ENCODE peak calls at places on chromosomes 5 and 9, in four cellular contexts. N is A549, G is K562, K is HepG2. O is an unnamed sample.

GRCh38 chr9:137757613-137758029 is 120.0 kb upstream of the CACNA1B start:
- DNase-seq in N (peak; percentile 26), G (no peak), K (no peak), O (no peak)

GRCh38 chr9:79757906-79758669 is 186.3 kb downstream of the TLE4 start:
- DNase-seq in N (peak; percentile 10), G (no peak), K (no peak), O (no peak)

GRCh38 chr9:99114846-99115500 is 10.1 kb downstream of the TGFBR1 start:
- DNase-seq in N (no peak), G (no peak), K (no peak), O (no peak)

GRCh38 chr5:131528682-131529081 is 106.3 kb downstream of the RAPGEF6 start:
- DNase-seq in N (no peak), G (peak; percentile 10), K (no peak), O (no peak)

GRCh38 chr5:145587308-145588071 is 247.7 kb downstream of the PRELID2 start:
- DNase-seq in N (peak; percentile 72), G (no peak), K (peak; percentile 3), O (no peak)

GRCh38 chr9:126223798-126224531 is 102.7 kb upstream of the MVB12B start:
- DNase-seq in N (no peak), G (no peak), K (no peak), O (no peak)

GRCh38 chr5:139636975-139637408 is 11.2 kb upstream of the CXXC5 start:
- DNase-seq in N (no peak), G (no peak), K (no peak), O (no peak)

GRCh38 chr5:1792842-1793266 is 6.8 kb downstream of the MRPL36 start:
- DNase-seq in N (no peak), G (no peak), K (no peak), O (no peak)

GRCh38 chr9:124010665-124011321 is 775 bp upstream of the LHX2 start:
- DNase-seq in N (peak; percentile 52), G (no peak), K (no peak), O (no peak)

GRCh38 chr9:80995759-80996158 is 693.6 kb downstream of the TLE1 start:
- DNase-seq in N (peak; percentile 2), G (no peak), K (no peak), O (no peak)

GRCh38 chr9:91758491-91758981 is 191.5 kb downstream of the ROR2 start:
- DNase-seq in N (peak; percentile 55), G (peak; percentile 76), K (peak; percentile 25), O (peak; percentile 93)

GRCh38 chr9:8863886-8864881 is 1064.6 kb upstream of the DMAC1 start:
- DNase-seq in N (no peak), G (no peak), K (no peak), O (no peak)

GRCh38 chr5:176712546-176713297 is 65.4 kb downstream of the TSPAN17 start:
- DNase-seq in N (no peak), G (no peak), K (no peak), O (no peak)

GRCh38 chr5:134577796-134578577 is 52.5 kb downstream of the JADE2 start:
- DNase-seq in N (peak; percentile 77), G (peak; percentile 80), K (peak; percentile 59), O (peak; percentile 94)

GRCh38 chr5:39485075-39485474 is 60.3 kb upstream of the DAB2 start:
- DNase-seq in N (no peak), G (no peak), K (no peak), O (no peak)

GRCh38 chr9:38318755-38319495 is 73.6 kb upstream of the ALDH1B1 start:
- DNase-seq in N (peak; percentile 10), G (no peak), K (no peak), O (no peak)
- TF ChIP-seq RAD21 in N (no peak), G (no peak), K (no peak), O (no peak)

GRCh38 chr5:6763191-6763590 is 50.0 kb downstream of the TENT4A start:
- DNase-seq in N (no peak), G (no peak), K (no peak), O (no peak)
- TF ChIP-seq JUN in N (no peak), G (no peak), K (no peak), O (no peak)

GRCh38 chr5:173451031-173451430 is 122.8 kb upstream of the STC2 start:
- DNase-seq in N (peak; percentile 62), G (peak; percentile 63), K (peak; percentile 49), O (peak; percentile 3)
- TF ChIP-seq RAD21 in N (peak; percentile 28), G (no peak), K (no peak), O (peak; percentile 52)

DNA sequence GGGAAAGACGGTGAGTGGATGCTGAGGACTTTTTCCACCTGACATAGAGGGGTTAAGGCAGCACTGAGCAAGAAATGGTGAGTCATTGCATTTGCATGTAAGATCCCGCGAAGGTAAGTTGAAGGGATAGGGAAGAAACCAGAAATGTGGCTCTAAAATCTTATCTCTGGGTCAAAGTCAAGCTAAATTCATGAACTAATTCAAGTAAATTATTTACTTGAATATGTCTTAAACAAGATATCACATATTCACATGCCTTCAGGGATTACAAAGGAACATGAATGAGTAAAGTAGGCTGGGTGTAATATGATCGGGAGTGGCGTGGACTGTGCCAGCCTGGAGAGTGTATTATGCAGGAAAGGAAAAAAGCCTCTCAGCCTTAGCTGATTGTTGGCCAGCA is 74.4 kb upstream of the EQTN start:
- DNase-seq in N (peak; percentile 67), G (no peak), K (no peak), O (no peak)
- TF ChIP-seq JUN in N (no peak), G (no peak), K (no peak), O (no peak)

DNA sequence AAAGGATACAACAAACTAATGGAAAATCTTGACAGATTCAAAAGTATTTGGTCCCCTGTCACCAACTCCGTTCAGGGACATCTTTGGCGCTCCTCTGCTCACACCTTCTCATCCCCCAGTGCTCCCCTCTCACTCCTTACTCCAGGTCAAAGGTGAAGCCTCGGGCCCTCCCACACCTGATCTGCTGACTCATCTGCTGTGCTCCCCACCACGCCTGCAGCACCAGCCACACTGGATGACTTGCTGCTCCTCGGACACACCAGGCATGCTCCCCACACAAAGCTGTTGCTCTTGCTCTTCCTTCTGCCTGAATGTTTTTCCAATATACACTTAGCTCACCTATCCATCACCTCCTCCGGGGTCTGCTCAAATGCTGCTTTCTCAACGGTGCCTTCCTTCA is 123.4 kb downstream of the ESM1 start:
- DNase-seq in N (no peak), G (peak; percentile 34), K (no peak), O (no peak)
- TF ChIP-seq RAD21 in N (no peak), G (no peak), K (no peak), O (no peak)

DNA sequence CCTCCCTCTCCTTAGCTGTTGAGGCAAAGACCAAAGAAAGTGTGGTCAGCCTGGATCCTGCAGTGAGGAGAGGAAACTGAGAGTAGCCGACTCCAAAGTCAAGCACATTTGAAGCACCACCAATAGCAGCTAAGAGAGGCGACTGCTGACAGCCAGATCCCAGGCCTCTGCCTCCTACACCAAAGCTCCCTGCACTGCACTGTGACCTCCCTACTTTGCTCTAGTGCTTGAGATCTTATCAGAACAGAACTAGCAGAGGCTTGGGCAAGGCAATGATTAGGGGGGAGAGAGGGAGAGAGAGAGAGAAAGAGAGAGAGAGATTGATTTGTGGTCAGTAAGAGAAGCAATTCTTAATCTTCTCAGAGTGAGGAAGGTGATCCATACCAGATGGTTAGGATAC is 216.3 kb downstream of the CDK5RAP2 start:
- DNase-seq in N (no peak), G (no peak), K (no peak), O (no peak)
- TF ChIP-seq JUN in N (no peak), G (no peak), K (no peak), O (no peak)

GRCh38 chr9:11135856-11136255 is 523.1 kb upstream of the PTPRD start:
- DNase-seq in N (no peak), G (no peak), K (no peak), O (no peak)

GRCh38 chr9:11144750-11145149 is 531.9 kb upstream of the PTPRD start:
- DNase-seq in N (no peak), G (no peak), K (no peak), O (no peak)

GRCh38 chr9:11142965-11143738 is 530.4 kb upstream of the PTPRD start:
- DNase-seq in N (no peak), G (no peak), K (no peak), O (no peak)

DNA sequence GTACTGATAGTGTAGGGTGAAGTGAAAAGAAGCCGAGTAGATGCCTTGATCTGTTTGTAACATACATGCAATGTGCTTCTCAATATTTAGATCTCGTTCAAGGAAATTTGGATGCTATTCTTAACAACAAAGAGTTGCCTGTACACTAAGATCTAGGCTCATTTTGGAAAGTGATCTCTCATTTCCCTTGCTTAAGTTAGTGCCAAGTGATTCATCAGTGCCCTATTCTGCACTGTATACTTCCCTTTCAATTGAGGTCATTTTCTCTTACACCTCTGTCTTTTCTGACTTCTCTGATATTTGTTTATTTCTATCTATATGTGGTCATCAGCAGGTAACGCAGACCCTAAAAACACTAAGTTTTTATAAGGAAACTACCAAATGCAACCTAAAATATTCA is 528.6 kb upstream of the PTPRD start:
- DNase-seq in N (no peak), G (no peak), K (no peak), O (no peak)
- TF ChIP-seq RAD21 in N (no peak), G (no peak), K (no peak), O (no peak)

DNA sequence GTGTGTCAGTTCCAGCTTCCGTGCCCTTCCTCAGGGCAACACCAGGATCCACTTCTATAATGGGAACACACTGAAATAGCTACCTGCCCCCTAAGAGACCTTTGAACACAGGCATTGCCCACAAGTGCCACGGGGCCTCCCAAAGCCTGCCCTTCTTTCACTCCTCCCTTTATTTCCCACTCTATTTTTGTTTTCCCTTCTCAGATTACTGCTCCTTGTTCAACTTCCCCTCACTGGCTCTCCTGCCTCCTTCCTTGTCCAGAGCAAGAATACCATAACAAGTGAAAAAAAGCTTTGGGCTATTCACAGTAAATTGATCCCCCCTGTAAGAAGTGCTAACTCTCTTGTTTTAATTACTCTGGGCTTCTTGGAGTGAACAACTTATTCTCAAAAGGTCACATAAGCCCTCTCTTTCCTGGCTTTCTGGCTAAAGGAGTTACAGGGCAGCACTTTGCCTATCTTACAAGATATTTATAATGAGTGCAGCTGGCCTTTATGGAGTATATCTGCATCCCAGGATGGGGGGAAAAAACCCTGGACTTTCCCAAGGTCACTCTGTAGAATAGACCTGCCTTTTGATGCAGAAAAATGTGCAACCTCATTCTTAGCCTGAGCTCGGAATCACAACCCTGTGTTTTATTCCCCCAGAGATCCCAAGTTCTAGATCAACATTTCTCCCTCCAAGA is 11.3 kb downstream of the CTXN3 start:
- DNase-seq in N (no peak), G (no peak), K (no peak), O (no peak)
- TF ChIP-seq JUN in N (no peak), G (no peak), K (no peak), O (no peak)

GRCh38 chr5:141234109-141234508 is 11.0 kb downstream of the PCDHB14 start:
- DNase-seq in N (no peak), G (no peak), K (peak; percentile 4), O (no peak)
- TF ChIP-seq RAD21 in N (peak; percentile 26), G (peak; percentile 19), K (no peak), O (peak; percentile 37)

DNA sequence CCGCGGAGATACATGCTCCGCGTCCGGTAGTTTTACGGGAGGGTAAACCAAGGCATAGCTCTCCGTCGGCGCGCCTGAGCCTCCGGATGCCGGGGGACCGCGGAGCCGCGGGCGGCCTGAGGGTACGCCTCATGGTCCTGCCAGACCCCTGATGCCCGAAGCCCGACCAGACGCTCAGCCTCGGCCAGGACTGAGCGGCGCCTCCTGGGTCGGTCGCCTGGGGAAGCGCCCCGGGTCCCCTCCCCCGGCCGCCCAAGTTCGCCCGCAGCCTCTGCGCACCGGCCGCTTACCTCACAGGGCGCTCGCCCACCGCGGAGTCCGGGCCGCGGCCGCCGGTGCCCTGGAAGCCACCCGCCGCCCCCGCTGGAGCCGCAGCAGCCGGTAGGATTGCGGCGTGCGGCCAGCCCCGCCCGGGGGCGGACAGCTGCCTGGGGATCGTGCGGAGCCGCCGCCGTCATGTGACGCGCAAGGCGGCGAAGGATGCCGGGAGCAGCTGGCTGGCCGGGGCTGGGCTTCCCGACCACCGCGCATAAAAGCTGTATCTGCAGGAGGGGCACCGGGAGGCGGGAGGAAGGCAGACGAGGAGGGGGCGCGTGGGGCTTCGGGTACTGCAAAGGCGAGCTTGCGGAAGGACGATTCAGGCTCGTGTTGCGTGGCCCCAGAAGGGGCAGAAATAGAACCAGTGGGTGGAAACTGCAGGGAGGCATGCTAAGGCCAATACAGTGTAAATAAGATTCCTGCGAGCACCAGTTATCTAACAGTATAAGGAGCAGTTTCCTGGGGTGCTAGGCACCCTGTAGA is at the start of gene FBXO10:
- DNase-seq in N (peak; percentile 30), G (peak; percentile 39), K (no peak), O (peak; percentile 85)
- TF ChIP-seq JUN in N (no peak), G (no peak), K (peak; percentile 39), O (no peak)

O was measured in H1.